ENCODE peak calls at places on chromosome 1, in four cellular contexts. A is T-helper 2 cell, X is neural crest cell, U is fibroblast of lung. D is an unnamed sample.

GRCh38 chr1:65209005-65209885 is 61.2 kb downstream of the AK4 start:
- DNase-seq in A (no peak), X (peak), U (peak), D (no peak)

GRCh38 chr1:181189691-181190361 is 101.3 kb downstream of the IER5 start:
- DNase-seq in A (peak), X (peak), U (peak), D (peak)

GRCh38 chr1:25523512-25523911 is 19.9 kb upstream of the LDLRAP1 start:
- DNase-seq in A (no peak), X (no peak), U (peak), D (no peak)

GRCh38 chr1:209648931-209649776 is 3.1 kb downstream of the LAMB3 start:
- DNase-seq in A (no peak), X (no peak), U (peak), D (no peak)

GRCh38 chr1:163315773-163316374 is 5.9 kb upstream of the NUF2 start:
- DNase-seq in A (peak), X (peak), U (peak), D (peak)

GRCh38 chr1:195075973-195076372 is 1532.3 kb downstream of the KCNT2 start:
- DNase-seq in A (no peak), X (no peak), U (no peak), D (no peak)

GRCh38 chr1:47184771-47185677 is 4.8 kb downstream of the PDZK1IP1 start:
- DNase-seq in A (no peak), X (no peak), U (no peak), D (no peak)

GRCh38 chr1:156445789-156446263 is 54.7 kb downstream of the MEF2D start:
- DNase-seq in A (peak), X (peak), U (peak), D (peak)

GRCh38 chr1:40384887-40385286 is 11.4 kb downstream of the SMAP2 start:
- DNase-seq in A (no peak), X (no peak), U (no peak), D (no peak)

GRCh38 chr1:201556841-201557571 is 18.1 kb downstream of the NAV1 start:
- DNase-seq in A (no peak), X (no peak), U (peak), D (no peak)